ENCODE peak calls at places on chromosomes 11 and 22, in nine cellular contexts. H is GF-D8; F is H7; C is NCI-H460; Y is substantia nigra; N is stimulated activated CD4-positive, alpha-beta T cell treated with anti-CD3 and anti-CD28 coated beads, Interleukin-15, amount 100 ng/mL, for 48 hours; A is astrocyte of the hippocampus; Z is GM06990; E is activated CD4-positive, alpha-beta T cell treated with anti-CD3 and anti-CD28 coated beads, Interleukin-2, amount 50 U/mL, for 1 hour. M is an unnamed sample.
A peak's percentile ranks its signal among the peaks of the same experiment; 100 is the strongest.

GRCh38 chr22:35446365-35446764 is 46.4 kb downstream of the MCM5 start:
- DNase-seq in H (no peak), F (no peak), C (no peak), Y (no peak), N (no peak), A (peak; percentile 94), Z (no peak), E (no peak), M (no peak)

GRCh38 chr11:112524808-112525207 is 264.1 kb upstream of the PLET1 start:
- DNase-seq in H (no peak), F (no peak), C (no peak), Y (no peak), N (no peak), A (peak; percentile 40), Z (no peak), E (no peak), M (no peak)

GRCh38 chr11:78218707-78219492 is 30.2 kb downstream of the USP35 start:
- DNase-seq in H (no peak), F (no peak), C (no peak), Y (no peak), N (no peak), A (no peak), Z (no peak), E (no peak), M (no peak)

GRCh38 chr11:76260296-76260695 is 54.0 kb upstream of the WNT11 start:
- DNase-seq in H (no peak), F (no peak), C (no peak), Y (no peak), N (no peak), A (no peak), Z (no peak), E (no peak), M (no peak)

GRCh38 chr11:63710476-63711217 is 29.3 kb downstream of the RTN3 start:
- DNase-seq in H (no peak), F (no peak), C (no peak), Y (no peak), N (no peak), A (peak; percentile 78), Z (no peak), E (no peak), M (no peak)

GRCh38 chr22:46368422-46368821 is 32.9 kb downstream of the TRMU start:
- DNase-seq in H (no peak), F (peak; percentile 69), C (no peak), Y (no peak), N (no peak), A (no peak), Z (no peak), E (no peak), M (no peak)

GRCh38 chr22:49305215-49305965 is 522.3 kb downstream of the BRD1 start:
- DNase-seq in H (no peak), F (peak; percentile 95), C (peak; percentile 38), Y (peak; percentile 27), N (peak; percentile 21), A (peak; percentile 75), Z (peak; percentile 48), E (peak; percentile 50), M (peak; percentile 70)

GRCh38 chr22:50438305-50439275 is 36.2 kb downstream of the SBF1 start:
- DNase-seq in H (no peak), F (no peak), C (no peak), Y (no peak), N (no peak), A (no peak), Z (peak; percentile 9), E (no peak), M (no peak)

GRCh38 chr11:30433831-30434230 is 110.9 kb downstream of the ARL14EP start:
- DNase-seq in H (no peak), F (no peak), C (no peak), Y (no peak), N (no peak), A (peak; percentile 69), Z (no peak), E (no peak), M (no peak)

GRCh38 chr11:61279934-61280656 is 15.0 kb downstream of the VWCE start:
- DNase-seq in H (no peak), F (peak; percentile 68), C (no peak), Y (no peak), N (no peak), A (peak; percentile 70), Z (no peak), E (no peak), M (no peak)

GRCh38 chr11:120168108-120168959 is 30.4 kb upstream of the TRIM29 start:
- DNase-seq in H (no peak), F (no peak), C (no peak), Y (no peak), N (no peak), A (no peak), Z (no peak), E (no peak), M (no peak)

GRCh38 chr11:10628506-10629236 is 60.2 kb upstream of the LYVE1 start:
- DNase-seq in H (no peak), F (peak; percentile 42), C (no peak), Y (no peak), N (no peak), A (no peak), Z (no peak), E (no peak), M (no peak)

GRCh38 chr11:1408346-1408745 is 18.6 kb downstream of the BRSK2 start:
- DNase-seq in H (no peak), F (no peak), C (no peak), Y (no peak), N (no peak), A (no peak), Z (no peak), E (no peak), M (no peak)

GRCh38 chr11:54985731-54986130 is 276.2 kb upstream of the TRIM48 start:
- DNase-seq in H (no peak), F (no peak), C (no peak), Y (no peak), N (no peak), A (no peak), Z (no peak), E (no peak), M (no peak)

GRCh38 chr11:61645179-61645868 is 34.9 kb upstream of the DAGLA start:
- DNase-seq in H (no peak), F (no peak), C (no peak), Y (no peak), N (no peak), A (no peak), Z (no peak), E (no peak), M (no peak)

GRCh38 chr11:100546714-100547113 is 140.4 kb upstream of the ARHGAP42 start:
- DNase-seq in H (no peak), F (no peak), C (no peak), Y (no peak), N (no peak), A (peak; percentile 72), Z (no peak), E (no peak), M (no peak)

GRCh38 chr11:20770421-20770935 is 101.1 kb downstream of the NELL1 start:
- DNase-seq in H (no peak), F (no peak), C (no peak), Y (no peak), N (no peak), A (no peak), Z (no peak), E (no peak), M (no peak)

GRCh38 chr11:68120212-68121066 is 749 bp downstream of the CHKA start:
- DNase-seq in H (no peak), F (peak; percentile 90), C (no peak), Y (peak; percentile 28), N (no peak), A (peak; percentile 56), Z (peak; percentile 63), E (peak; percentile 39), M (no peak)

GRCh38 chr22:21568207-21569075 is 927 bp downstream of the UBE2L3 start:
- DNase-seq in H (no peak), F (peak; percentile 67), C (no peak), Y (no peak), N (no peak), A (peak; percentile 49), Z (no peak), E (peak; percentile 28), M (peak; percentile 16)

GRCh38 chr11:107858217-107859070 is at the start of gene SLC35F2:
- DNase-seq in H (peak; percentile 98), F (peak; percentile 88), C (peak; percentile 59), Y (no peak), N (peak; percentile 52), A (peak; percentile 89), Z (peak; percentile 92), E (peak; percentile 59), M (peak; percentile 77)

GRCh38 chr11:68014157-68014965 is 4.2 kb downstream of the ALDH3B1 start:
- DNase-seq in H (no peak), F (no peak), C (peak; percentile 96), Y (no peak), N (no peak), A (peak; percentile 89), Z (no peak), E (no peak), M (no peak)

GRCh38 chr22:29691636-29692326 is 28.0 kb upstream of the CABP7 start:
- DNase-seq in H (no peak), F (peak; percentile 76), C (no peak), Y (no peak), N (no peak), A (no peak), Z (no peak), E (no peak), M (peak; percentile 75)

GRCh38 chr11:130636672-130637463 is 188.4 kb downstream of the ADAMTS15 start:
- DNase-seq in H (no peak), F (no peak), C (peak; percentile 11), Y (no peak), N (no peak), A (peak; percentile 85), Z (no peak), E (no peak), M (no peak)

GRCh38 chr11:106105986-106106385 is 28.5 kb downstream of the AASDHPPT start:
- DNase-seq in H (no peak), F (no peak), C (no peak), Y (no peak), N (no peak), A (no peak), Z (no peak), E (no peak), M (no peak)

GRCh38 chr11:15208570-15209222 is 94.0 kb downstream of the INSC start:
- DNase-seq in H (no peak), F (peak; percentile 91), C (peak; percentile 41), Y (peak; percentile 12), N (peak; percentile 62), A (peak; percentile 86), Z (peak; percentile 39), E (peak; percentile 73), M (peak; percentile 44)

GRCh38 chr11:114182471-114182968 is 113.7 kb upstream of the NNMT start:
- DNase-seq in H (no peak), F (no peak), C (no peak), Y (no peak), N (no peak), A (peak; percentile 35), Z (no peak), E (no peak), M (no peak)

GRCh38 chr11:129819237-129819636 is 3.6 kb downstream of the TMEM45B start:
- DNase-seq in H (no peak), F (no peak), C (no peak), Y (no peak), N (no peak), A (no peak), Z (no peak), E (no peak), M (no peak)

GRCh38 chr11:69443138-69443967 is 38.1 kb upstream of the LINC01488 start:
- DNase-seq in H (peak; percentile 49), F (peak; percentile 98), C (peak; percentile 81), Y (peak; percentile 68), N (peak; percentile 58), A (peak; percentile 98), Z (peak; percentile 92), E (peak; percentile 50), M (peak; percentile 89)

GRCh38 chr11:119100246-119100959 is 1.2 kb downstream of the DPAGT1 start:
- DNase-seq in H (peak; percentile 83), F (no peak), C (peak; percentile 46), Y (no peak), N (no peak), A (peak; percentile 55), Z (no peak), E (no peak), M (peak; percentile 49)

GRCh38 chr22:19663821-19664325 is 50.4 kb upstream of the SEPTIN5 start:
- DNase-seq in H (no peak), F (peak; percentile 81), C (no peak), Y (no peak), N (no peak), A (peak; percentile 65), Z (no peak), E (no peak), M (peak; percentile 8)

GRCh38 chr22:49699476-49699875 is 128.2 kb downstream of the BRD1 start:
- DNase-seq in H (no peak), F (no peak), C (no peak), Y (no peak), N (no peak), A (no peak), Z (no peak), E (no peak), M (no peak)